ENCODE peak calls at places on chromosomes 1 and 21, in seven cellular contexts. K, P, D, I, B, Z and Q are unnamed samples.

GRCh38 chr1:209595032-209595431 is 11.5 kb downstream of the CAMK1G start:
- DNase-seq in B (no peak), P (no peak), Z (no peak), D (no peak), K (no peak), I (no peak), Q (no peak)

GRCh38 chr1:74731399-74732052 is 1.3 kb downstream of the CRYZ start:
- DNase-seq in I (no peak), B (no peak), D (no peak), Z (no peak), P (no peak), K (no peak), Q (no peak)

GRCh38 chr21:38562182-38562581 is 63.9 kb upstream of the ERG start:
- DNase-seq in P (no peak), D (no peak), Z (no peak), B (no peak), K (no peak), I (no peak), Q (no peak)

GRCh38 chr1:30166194-30166593 is 557.2 kb downstream of the MATN1 start:
- DNase-seq in B (no peak), I (peak), P (no peak), K (no peak), Z (no peak), D (no peak), Q (no peak)

GRCh38 chr1:147882535-147882934 is 20.1 kb upstream of the GJA8 start:
- DNase-seq in Z (no peak), D (no peak), B (no peak), K (no peak), P (no peak), I (no peak), Q (no peak)

GRCh38 chr1:64077281-64077940 is 126.0 kb upstream of the UBE2U start:
- DNase-seq in P (no peak), K (no peak), D (no peak), I (no peak), B (no peak), Z (no peak), Q (no peak)

GRCh38 chr1:72623299-72623708 is 341.0 kb upstream of the NEGR1 start:
- DNase-seq in P (no peak), D (no peak), Z (no peak), B (no peak), I (peak), K (peak), Q (no peak)

GRCh38 chr1:178283409-178283808 is 189.5 kb downstream of the RASAL2 start:
- DNase-seq in D (no peak), P (no peak), B (no peak), K (peak), Z (no peak), I (no peak), Q (no peak)

GRCh38 chr1:245500546-245500945 is 345.8 kb downstream of the KIF26B start:
- DNase-seq in D (no peak), K (no peak), B (peak), I (no peak), P (no peak), Z (no peak), Q (no peak)

GRCh38 chr1:108049083-108049819 is 84.3 kb upstream of the VAV3 start:
- DNase-seq in D (no peak), P (no peak), Z (no peak), B (peak), I (peak), K (peak), Q (no peak)

GRCh38 chr1:214923516-214923915 is 159.0 kb upstream of the KCNK2 start:
- DNase-seq in I (no peak), D (no peak), Z (no peak), K (no peak), P (no peak), B (no peak), Q (no peak)

GRCh38 chr1:7561331-7561921 is 209.7 kb upstream of the VAMP3 start:
- DNase-seq in B (no peak), P (no peak), Z (no peak), K (peak), D (no peak), I (peak), Q (no peak)

GRCh38 chr1:198072177-198072576 is 84.6 kb upstream of the NEK7 start:
- DNase-seq in I (peak), B (no peak), K (no peak), P (no peak), D (no peak), Z (no peak), Q (no peak)
- TF ChIP-seq CTCF in I (peak), B (peak), K (no peak), P (no peak), D (no peak), Z (no peak), Q (no peak)

GRCh38 chr1:21327566-21328323 is 37.5 kb upstream of the ECE1 start:
- DNase-seq in Z (no peak), D (no peak), I (no peak), P (no peak), B (no peak), K (no peak), Q (no peak)
- TF ChIP-seq CTCF in Z (no peak), D (no peak), I (no peak), P (no peak), B (no peak), K (no peak), Q (no peak)

GRCh38 chr21:31348188-31348587 is 4.1 kb upstream of the TIAM1 start:
- DNase-seq in P (no peak), K (no peak), D (no peak), B (no peak), I (no peak), Z (no peak), Q (no peak)

GRCh38 chr21:31343680-31344480 is at the start of gene TIAM1:
- DNase-seq in D (no peak), Z (peak), I (peak), K (peak), P (no peak), B (peak), Q (peak)

GRCh38 chr21:31349208-31349607 is 5.1 kb upstream of the TIAM1 start:
- DNase-seq in D (no peak), Z (no peak), B (no peak), K (no peak), I (no peak), P (no peak), Q (no peak)

GRCh38 chr21:31346256-31346821 is 2.3 kb upstream of the TIAM1 start:
- DNase-seq in D (no peak), K (no peak), P (no peak), Z (no peak), I (no peak), B (no peak), Q (no peak)

DNA sequence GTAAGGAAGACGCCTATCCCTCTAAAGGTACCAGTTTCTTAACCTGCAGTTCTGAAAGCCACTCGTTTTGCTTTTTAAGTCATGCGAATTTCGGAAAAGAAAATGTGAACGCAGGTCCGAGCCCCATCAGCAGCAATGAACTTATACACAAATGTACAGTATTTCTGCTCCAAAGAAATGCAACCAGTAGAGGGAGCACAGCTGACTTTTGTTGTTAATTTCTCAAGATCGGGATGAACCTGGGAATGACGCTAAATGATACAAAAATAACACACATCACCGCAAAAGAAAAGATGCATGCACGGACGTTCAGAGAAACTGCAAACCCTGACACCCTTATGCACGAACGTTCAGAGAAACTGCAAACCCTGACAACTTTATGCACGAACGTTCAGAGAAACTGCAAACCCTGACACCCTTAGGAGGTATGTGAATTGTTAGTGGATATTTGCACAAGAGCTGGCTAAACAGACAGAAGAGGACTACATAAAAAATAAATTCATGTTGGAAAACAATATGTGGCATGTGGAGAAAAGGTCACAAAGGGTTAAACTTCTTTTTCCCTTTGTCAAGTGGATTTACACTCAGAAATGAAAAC is 3.5 kb upstream of the TIAM1 start:
- DNase-seq in B (no peak), I (peak), K (no peak), P (no peak), Z (no peak), D (no peak), Q (no peak)
- TF ChIP-seq CTCF in B (peak), I (peak), K (peak), P (no peak), Z (no peak), D (no peak), Q (no peak)

DNA sequence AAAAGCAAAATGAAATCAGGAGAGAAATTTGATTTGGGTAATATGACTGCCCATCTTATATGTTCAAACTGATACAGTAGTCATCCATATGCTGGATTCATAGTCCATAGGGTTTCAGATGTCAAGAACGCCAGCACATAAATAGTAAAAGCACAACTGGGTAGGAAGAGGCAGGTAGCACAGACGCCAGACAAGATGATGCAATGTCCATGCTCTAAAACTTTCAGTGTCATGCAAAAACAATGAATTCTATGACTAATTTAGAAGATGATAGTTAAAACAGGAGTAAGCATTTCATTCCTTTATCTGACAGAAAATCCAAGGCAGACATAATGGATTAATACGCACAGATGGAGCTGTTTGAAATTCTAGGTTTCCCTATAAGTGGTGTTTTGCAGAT is 140.2 kb downstream of the DSCAM start:
- DNase-seq in K (no peak), B (no peak), I (no peak), P (no peak), D (no peak), Z (no peak), Q (no peak)
- TF ChIP-seq CTCF in K (no peak), B (no peak), I (no peak), P (no peak), D (no peak), Z (no peak), Q (no peak)

GRCh38 chr1:102970496-102971078 is 137.7 kb downstream of the COL11A1 start:
- DNase-seq in D (no peak), I (peak), Z (no peak), B (no peak), K (peak), P (no peak), Q (no peak)
- TF ChIP-seq CTCF in D (no peak), I (peak), Z (no peak), B (peak), K (peak), P (peak), Q (no peak)